ENCODE peak calls at places on chromosomes 13 and 19, in four cellular contexts. F is colonic mucosa, N is lower leg skin, P is brain microvascular endothelial cell. W is an unnamed sample.

GRCh38 chr19:43622956-43623355 is 3.5 kb upstream of the ZNF428 start:
- DNase-seq in N (no peak), P (no peak), F (no peak), W (no peak)

GRCh38 chr19:48394331-48395169 is 1.1 kb downstream of the GRIN2D start:
- DNase-seq in N (no peak), F (no peak), P (no peak), W (no peak)

GRCh38 chr13:28705734-28706133 is 13.0 kb downstream of the SLC46A3 start:
- DNase-seq in F (no peak), P (no peak), N (no peak), W (no peak)

GRCh38 chr19:30145467-30145866 is 203.4 kb downstream of the URI1 start:
- DNase-seq in F (no peak), P (no peak), N (no peak), W (no peak)

GRCh38 chr13:37058801-37059135 is 720 bp downstream of the SUPT20H start:
- DNase-seq in P (peak), N (no peak), F (peak), W (no peak)

GRCh38 chr13:37869756-37870488 is at the start of gene TRPC4:
- DNase-seq in P (peak), F (peak), N (no peak), W (peak)

GRCh38 chr13:34822681-34823080 is 119.4 kb upstream of the NBEA start:
- DNase-seq in P (no peak), F (no peak), N (no peak), W (no peak)

GRCh38 chr19:36213793-36214387 is 575 bp downstream of the ZNF565 start:
- DNase-seq in P (peak), F (no peak), N (peak), W (no peak)

GRCh38 chr19:17346109-17346671 is 8.8 kb downstream of the GTPBP3 start:
- DNase-seq in F (peak), P (peak), N (peak), W (peak)

GRCh38 chr13:75137911-75138571 is 343.9 kb downstream of the TBC1D4 start:
- DNase-seq in P (no peak), N (no peak), F (no peak), W (no peak)

GRCh38 chr13:75132800-75133695 is 348.9 kb downstream of the TBC1D4 start:
- DNase-seq in N (no peak), P (no peak), F (no peak), W (no peak)

GRCh38 chr13:75139291-75139690 is 342.7 kb downstream of the TBC1D4 start:
- DNase-seq in N (no peak), P (no peak), F (no peak), W (no peak)

GRCh38 chr13:75136151-75136550 is 345.8 kb downstream of the TBC1D4 start:
- DNase-seq in P (no peak), F (no peak), N (no peak), W (no peak)

DNA sequence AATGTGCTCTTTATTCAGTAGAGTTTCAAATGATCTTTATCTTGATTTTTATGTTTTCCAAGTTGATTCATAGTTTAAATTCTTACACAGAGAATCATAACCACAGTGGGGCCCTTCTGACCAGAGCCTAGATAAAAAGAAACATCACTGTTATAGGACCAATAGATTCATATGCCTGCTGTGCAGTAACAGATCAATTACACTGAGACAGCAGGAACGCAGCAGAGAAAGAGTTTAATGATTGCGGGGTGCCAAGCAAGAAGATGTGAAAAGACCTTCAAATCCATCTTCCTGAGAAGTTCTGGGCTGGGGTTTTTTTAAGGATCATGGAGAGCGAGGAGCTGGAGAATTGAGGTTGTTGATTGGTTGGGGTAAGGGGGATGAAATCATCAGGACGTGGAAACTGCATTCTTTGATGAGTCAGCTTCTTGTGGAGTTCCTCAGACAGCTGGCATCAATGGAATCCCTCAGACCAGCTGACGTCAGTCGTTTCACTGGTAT is 346.6 kb downstream of the TBC1D4 start:
- DNase-seq in N (no peak), P (peak), F (no peak), W (peak)
- H3K4me3 ChIP-seq in N (no peak), P (peak), F (no peak), W (no peak)

GRCh38 chr19:10474962-10475451 is 28.1 kb downstream of the KEAP1 start:
- DNase-seq in F (no peak), N (no peak), P (no peak), W (no peak)

GRCh38 chr19:10478476-10478875 is 24.7 kb downstream of the KEAP1 start:
- DNase-seq in F (no peak), P (no peak), N (no peak), W (no peak)

GRCh38 chr19:10473192-10473591 is 30.0 kb downstream of the KEAP1 start:
- DNase-seq in P (no peak), N (no peak), F (no peak), W (no peak)

GRCh38 chr19:10478903-10479384 is 24.2 kb downstream of the KEAP1 start:
- DNase-seq in F (peak), P (peak), N (peak), W (peak)
- TF ChIP-seq CTCF in F (peak), P (peak), N (no peak), W (peak)

DNA sequence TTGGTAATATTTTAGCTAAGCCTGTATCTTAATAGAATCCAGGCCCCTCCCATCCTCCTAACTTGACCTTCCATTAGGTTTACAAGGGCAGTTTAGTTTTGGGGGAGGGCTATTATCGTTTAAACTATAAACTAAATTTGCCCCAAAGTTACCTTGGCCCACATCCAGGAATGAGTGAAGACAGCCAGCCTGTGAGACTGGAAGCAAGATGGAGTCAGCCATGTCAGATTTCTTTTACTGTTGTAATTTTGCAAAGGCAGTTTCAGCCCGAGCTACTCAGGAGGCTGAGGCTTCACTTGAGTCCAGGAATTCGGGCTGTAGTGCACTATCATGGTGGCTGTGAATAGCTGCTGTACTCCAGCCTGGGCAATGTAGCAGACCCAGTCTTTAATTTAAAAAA is 18.0 kb upstream of the RCBTB1 start:
- DNase-seq in N (no peak), F (no peak), P (no peak), W (no peak)
- H3K4me3 ChIP-seq in N (no peak), F (no peak), P (no peak), W (no peak)

GRCh38 chr13:42807236-42807635 is 25.9 kb downstream of the FAM216B start:
- DNase-seq in F (no peak), P (no peak), N (no peak), W (no peak)

GRCh38 chr13:42807866-42808265 is 26.5 kb downstream of the FAM216B start:
- DNase-seq in N (no peak), P (peak), F (no peak), W (peak)

GRCh38 chr13:42808572-42808971 is 27.2 kb downstream of the FAM216B start:
- DNase-seq in N (no peak), F (no peak), P (no peak), W (peak)

GRCh38 chr13:42803563-42804212 is 22.3 kb downstream of the FAM216B start:
- DNase-seq in N (no peak), F (no peak), P (no peak), W (peak)

GRCh38 chr13:42804244-42804868 is 23.0 kb downstream of the FAM216B start:
- DNase-seq in P (no peak), F (no peak), N (no peak), W (no peak)
- TF ChIP-seq CTCF in P (no peak), F (no peak), N (no peak), W (no peak)

DNA sequence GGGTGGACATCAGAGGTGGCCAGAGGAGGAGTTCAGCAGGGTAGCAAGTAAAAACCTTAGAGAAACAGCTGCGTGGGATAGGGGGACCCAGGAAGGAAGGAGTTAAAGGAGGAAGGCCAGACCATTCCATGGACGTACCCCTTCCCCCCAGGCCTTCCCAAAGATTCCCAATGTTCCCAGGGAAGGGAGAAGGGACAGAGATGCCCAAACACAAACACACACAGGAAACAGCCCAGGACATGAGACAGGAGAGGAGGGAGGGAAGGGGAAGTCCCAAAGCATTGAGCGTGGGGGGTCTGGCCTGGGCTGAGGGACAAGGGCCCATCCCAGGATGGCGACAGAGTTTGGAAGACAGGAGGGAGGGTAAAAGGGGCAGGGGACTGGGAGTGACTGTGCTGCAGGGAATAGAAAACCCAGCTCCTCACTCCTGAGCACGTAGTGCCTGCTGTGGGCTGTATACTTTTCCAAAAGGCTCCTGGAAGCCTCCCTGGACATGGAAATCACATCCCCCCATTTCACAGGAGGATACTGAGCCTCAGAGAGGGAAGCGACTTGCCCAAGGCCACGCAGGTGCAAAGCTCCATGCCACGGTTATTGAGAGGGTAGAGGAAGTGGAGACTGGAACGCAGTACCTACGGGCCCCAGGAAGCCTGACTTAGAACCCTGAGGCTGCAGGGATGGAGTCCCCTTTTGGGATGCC is 1.1 kb downstream of the SYDE1 start:
- DNase-seq in F (no peak), N (no peak), P (no peak), W (no peak)
- H3K4me3 ChIP-seq in F (peak), N (peak), P (peak), W (no peak)

GRCh38 chr19:45406957-45407375 is 522 bp downstream of the POLR1G start:
- DNase-seq in F (no peak), P (no peak), N (no peak), W (no peak)

GRCh38 chr19:45408830-45409593 is 2.6 kb downstream of the POLR1G start:
- DNase-seq in N (no peak), F (no peak), P (no peak), W (no peak)

GRCh38 chr19:45405435-45406164 is 731 bp upstream of the PPP1R13L start:
- DNase-seq in N (peak), P (peak), F (peak), W (peak)

GRCh38 chr19:45406165-45406956 is at the start of gene POLR1G:
- DNase-seq in F (peak), P (peak), N (peak), W (peak)

DNA sequence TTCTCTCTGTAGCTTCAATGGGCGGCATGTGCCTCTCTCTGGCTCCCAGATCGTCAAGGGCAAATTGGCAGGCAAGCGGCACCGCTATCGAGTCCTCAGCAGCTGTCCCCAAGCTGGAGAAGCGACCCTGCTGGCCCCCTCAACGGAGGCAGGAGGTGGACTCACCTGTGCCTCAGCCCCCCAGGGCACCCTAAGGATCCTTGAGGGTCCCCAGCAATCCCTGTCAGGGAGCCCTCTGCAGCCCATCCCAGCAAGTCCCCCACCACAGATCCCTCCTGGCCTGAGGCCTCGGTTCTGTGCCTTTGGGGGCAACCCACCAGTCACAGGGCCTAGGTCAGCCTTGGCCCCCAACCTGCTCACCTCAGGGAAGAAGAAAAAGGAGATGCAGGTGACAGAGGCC is 1.7 kb downstream of the POLR1G start:
- DNase-seq in P (no peak), F (no peak), N (no peak), W (no peak)
- TF ChIP-seq CTCF in P (no peak), F (no peak), N (no peak), W (no peak)

GRCh38 chr19:3365447-3366103 is 808 bp upstream of the NFIC start:
- DNase-seq in P (no peak), N (peak), F (peak), W (no peak)
- H3K4me3 ChIP-seq in P (peak), N (no peak), F (peak), W (peak)

DNA sequence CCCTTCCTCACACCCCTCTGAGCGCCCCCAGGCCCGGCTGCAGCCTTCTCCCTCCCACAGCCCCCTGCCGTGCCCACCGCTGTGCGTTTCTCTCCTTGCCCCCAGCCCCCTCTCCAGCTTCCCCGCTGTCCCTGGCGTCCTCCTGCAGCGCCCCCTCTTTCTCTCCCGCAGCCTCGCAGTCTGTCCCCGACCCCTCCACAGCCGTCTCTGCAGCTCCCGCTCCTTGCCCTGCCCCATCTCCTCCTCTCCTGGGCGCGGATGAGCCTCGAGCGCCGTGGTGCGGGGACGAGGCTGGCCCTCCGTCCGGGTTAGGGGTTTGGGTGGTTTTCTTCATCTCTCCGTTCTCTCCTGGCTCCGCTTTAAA is 1.1 kb downstream of the KMT5C start:
- DNase-seq in F (peak), P (no peak), N (no peak), W (no peak)
- TF ChIP-seq CTCF in F (no peak), P (peak), N (no peak), W (peak)

GRCh38 chr19:6416658-6417405 is 7.8 kb downstream of the KHSRP start:
- DNase-seq in P (no peak), N (no peak), F (no peak), W (no peak)
- H3K4me3 ChIP-seq in P (no peak), N (no peak), F (no peak), W (no peak)

W was measured in bronchial epithelial cell.